ENCODE peak calls at places on chromosomes 11 and 22, in nine cellular contexts. W is stimulated activated CD4-positive, alpha-beta T cell treated with anti-CD3 and anti-CD28 coated beads, Interleukin-4, amount 100 ng/mL, for 48 hours; I is mesenchymal stem cell; U is iris pigment epithelial cell; P is dorsolateral prefrontal cortex; S is A172; X is progenitor cell of endocrine pancreas; L is nucleus accumbens; T is NCI-H1105. D is an unnamed sample.

GRCh38 chr22:37860796-37861421 is 11.7 kb downstream of the EIF3L start:
- DNase-seq in P (no peak), L (no peak), S (no peak), X (no peak), W (no peak), U (no peak), I (peak; percentile 20), T (no peak), D (no peak)

GRCh38 chr22:35587896-35588295 is 29.2 kb downstream of the MB start:
- DNase-seq in L (no peak), T (no peak), S (no peak), I (no peak), X (no peak), W (no peak), U (no peak), P (no peak), D (no peak)

GRCh38 chr11:14229472-14229871 is 129.5 kb downstream of the RRAS2 start:
- DNase-seq in P (no peak), S (no peak), I (no peak), W (no peak), T (no peak), L (no peak), X (no peak), U (no peak), D (no peak)

GRCh38 chr22:21568207-21569075 is 927 bp downstream of the UBE2L3 start:
- DNase-seq in P (no peak), L (peak; percentile 14), S (no peak), W (no peak), T (no peak), I (peak; percentile 51), U (peak; percentile 52), X (no peak), D (no peak)

GRCh38 chr11:57601297-57601696 is 3.8 kb downstream of the SERPING1 start:
- DNase-seq in L (no peak), T (no peak), U (no peak), S (no peak), W (no peak), P (no peak), X (no peak), I (no peak), D (no peak)

GRCh38 chr11:706957-707816 is 1.2 kb downstream of the EPS8L2 start:
- DNase-seq in T (no peak), L (no peak), P (no peak), S (peak; percentile 56), I (peak; percentile 37), U (no peak), W (no peak), X (no peak), D (no peak)

GRCh38 chr22:47486569-47487312 is 724.3 kb downstream of the TBC1D22A start:
- DNase-seq in I (no peak), L (no peak), U (no peak), X (no peak), T (no peak), S (no peak), W (no peak), P (no peak), D (no peak)

GRCh38 chr11:19723572-19724342 is 11.1 kb downstream of the NAV2 start:
- DNase-seq in X (no peak), L (peak; percentile 42), S (peak; percentile 70), U (peak; percentile 72), P (no peak), T (no peak), W (no peak), I (peak; percentile 36), D (peak; percentile 58)

GRCh38 chr22:49582671-49583070 is 245.0 kb downstream of the BRD1 start:
- DNase-seq in X (no peak), U (no peak), W (no peak), I (no peak), S (no peak), L (no peak), P (peak; percentile 37), T (no peak), D (no peak)

GRCh38 chr11:72001834-72002591 is 3.3 kb downstream of the IL18BP start:
- DNase-seq in S (no peak), W (no peak), I (no peak), T (no peak), U (no peak), X (no peak), P (no peak), L (no peak), D (no peak)

GRCh38 chr22:40406063-40406890 is 35.9 kb downstream of the SGSM3 start:
- DNase-seq in U (no peak), L (no peak), W (no peak), X (no peak), P (no peak), I (no peak), T (no peak), S (no peak), D (no peak)

GRCh38 chr11:24005202-24005876 is 491.5 kb upstream of the LUZP2 start:
- DNase-seq in U (no peak), P (no peak), W (no peak), T (no peak), L (no peak), S (no peak), I (no peak), X (no peak), D (no peak)

GRCh38 chr22:44045171-44045570 is 21.1 kb downstream of the PARVB start:
- DNase-seq in T (no peak), U (peak; percentile 43), P (no peak), L (no peak), I (peak; percentile 29), W (no peak), X (no peak), S (no peak), D (no peak)